ENCODE peak calls at places on chromosomes 12 and 14, in six cellular contexts. T is cardiac muscle cell, O is sigmoid colon, H is fibroblast of lung, K is SK-N-SH, X is A673. Z is an unnamed sample.

GRCh38 chr12:24069532-24070395 is 120.3 kb upstream of the SOX5 start:
- DNase-seq in T (peak; percentile 60), K (no peak), O (no peak), H (peak; percentile 67), X (peak; percentile 77), Z (peak; percentile 19)

GRCh38 chr12:22530-23201 is 43.9 kb upstream of the IQSEC3 start:
- DNase-seq in K (no peak), O (no peak), X (no peak), H (no peak), T (no peak), Z (no peak)

GRCh38 chr14:29898470-29898869 is 29.2 kb downstream of the PRKD1 start:
- DNase-seq in K (no peak), X (no peak), T (no peak), H (no peak), O (no peak), Z (no peak)

GRCh38 chr12:64419696-64420095 is 15.5 kb downstream of the XPOT start:
- DNase-seq in T (no peak), H (no peak), X (no peak), O (no peak), K (no peak), Z (no peak)

GRCh38 chr12:121535150-121536057 is 45.4 kb downstream of the KDM2B start:
- DNase-seq in X (no peak), O (peak; percentile 65), K (no peak), T (no peak), H (no peak), Z (peak; percentile 25)

GRCh38 chr12:67501362-67501761 is 147.2 kb upstream of the DYRK2 start:
- DNase-seq in O (no peak), K (no peak), T (no peak), X (no peak), H (no peak), Z (no peak)

GRCh38 chr14:28323951-28324741 is 442.4 kb upstream of the FOXG1 start:
- DNase-seq in X (no peak), H (no peak), O (no peak), T (no peak), K (no peak), Z (no peak)

GRCh38 chr12:123150273-123150803 is 552 bp downstream of the PITPNM2 start:
- DNase-seq in H (no peak), X (peak; percentile 33), K (peak; percentile 88), O (peak; percentile 77), T (no peak), Z (peak; percentile 45)

GRCh38 chr14:42391146-42391821 is 784.6 kb downstream of the LRFN5 start:
- DNase-seq in K (no peak), H (no peak), O (no peak), T (no peak), X (peak; percentile 3), Z (no peak)

GRCh38 chr14:105203057-105203494 is 22.0 kb upstream of the NUDT14 start:
- DNase-seq in H (peak; percentile 55), X (peak; percentile 75), O (peak; percentile 87), K (peak; percentile 93), T (peak; percentile 74), Z (peak; percentile 76)

GRCh38 chr12:21771311-21771710 is 3.2 kb downstream of the KCNJ8 start:
- DNase-seq in K (no peak), O (no peak), T (no peak), H (no peak), X (no peak), Z (no peak)

GRCh38 chr12:93571360-93571853 is 1.1 kb upstream of the SOCS2 start:
- DNase-seq in K (peak; percentile 86), X (peak; percentile 57), H (peak; percentile 76), O (peak; percentile 92), T (peak; percentile 57), Z (peak; percentile 87)

GRCh38 chr12:128818065-128819022 is 5.4 kb downstream of the SLC15A4 start:
- DNase-seq in X (no peak), K (no peak), O (peak; percentile 50), H (peak; percentile 20), T (peak; percentile 59), Z (no peak)
- H3K27ac ChIP-seq in X (peak overlapping the region; percentile 19), K (peak overlapping the region; percentile 51), O (peak overlapping the region; percentile 58), H (peak overlapping the region; percentile 64), T (no peak overlapping the region), Z (peak overlapping the region; percentile 1)

DNA sequence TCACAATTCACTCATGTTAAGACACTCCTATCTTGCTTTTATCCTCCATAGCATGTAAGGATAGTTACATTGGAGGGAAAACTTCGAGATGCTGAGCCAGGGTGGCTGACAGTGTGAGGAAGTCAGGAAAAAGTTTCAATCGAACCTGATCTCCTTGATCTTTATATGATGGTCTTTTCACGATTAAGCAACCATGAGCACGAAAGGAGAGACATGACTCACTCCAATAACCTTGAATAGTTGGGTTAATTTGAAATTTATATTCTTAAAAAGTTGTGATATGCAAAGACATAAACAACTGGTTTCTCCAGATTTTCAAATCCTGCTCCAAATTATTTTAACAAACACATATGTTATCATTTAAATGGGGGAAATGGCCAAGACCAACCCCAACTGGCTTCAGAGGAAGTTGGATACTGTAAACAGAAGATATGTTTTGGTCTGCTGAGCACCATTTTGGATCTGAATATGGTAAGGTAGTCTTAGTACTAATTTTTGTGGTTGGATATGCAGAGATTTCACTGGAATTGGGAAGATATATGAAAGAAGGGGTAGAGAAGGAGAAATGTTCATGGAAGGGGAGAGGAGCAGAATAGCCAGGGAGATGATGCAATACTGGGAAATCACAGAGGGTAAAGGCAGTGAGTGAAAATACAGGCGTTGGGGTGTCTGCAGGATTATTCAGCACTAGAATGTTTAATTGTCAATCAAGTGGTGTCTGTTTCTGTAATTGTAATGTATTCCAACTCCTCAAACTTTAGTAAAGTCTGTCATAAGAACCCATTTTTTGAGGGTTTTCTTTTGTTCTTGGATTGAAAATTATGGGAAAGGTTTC is 185.2 kb upstream of the SLC38A2 start:
- DNase-seq in X (peak; percentile 42), T (peak; percentile 48), H (peak; percentile 49), O (no peak), K (no peak), Z (no peak)
- H3K4me1 ChIP-seq in X (peaks cover 73% of the 10 kb centered on the region), T (peaks cover 23% of the 10 kb centered on the region), H (peaks cover 18% of the 10 kb centered on the region), O (no peaks in the 10 kb centered on the region), K (peaks cover 5% of the 10 kb centered on the region), Z (no peaks in the 10 kb centered on the region)

GRCh38 chr14:68230941-68231717 is 411.6 kb downstream of the RAD51B start:
- DNase-seq in T (peak; percentile 46), K (no peak), X (no peak), H (peak; percentile 64), O (no peak), Z (no peak)
- H3K27ac ChIP-seq in T (no peak overlapping the region), K (peak overlapping the region; percentile 98), X (no peak overlapping the region), H (peak overlapping the region; percentile 37), O (peak overlapping the region; percentile 79), Z (peak overlapping the region; percentile 74)

DNA sequence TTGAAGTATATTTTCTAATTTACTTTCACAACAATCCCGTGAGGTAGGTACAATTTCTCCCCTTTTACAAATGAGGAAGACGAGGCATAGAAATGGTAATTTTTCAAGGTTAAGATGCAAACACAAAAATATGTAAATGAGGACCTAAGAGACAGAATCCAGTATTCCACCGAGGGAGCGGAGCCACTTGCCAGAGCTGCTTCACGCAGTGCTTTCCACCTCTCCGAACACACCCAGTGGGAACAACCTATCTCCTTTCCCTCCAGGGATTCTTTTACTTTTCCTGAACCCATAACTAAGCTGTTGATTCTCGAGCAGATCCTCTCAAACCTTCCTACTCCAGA is 1.6 kb downstream of the DDHD1 start:
- DNase-seq in H (no peak), X (no peak), K (no peak), O (no peak), T (no peak), Z (no peak)
- H3K4me1 ChIP-seq in H (peaks cover 5% of the 10 kb centered on the region), X (peaks cover 18% of the 10 kb centered on the region), K (peaks cover 18% of the 10 kb centered on the region), O (no peaks in the 10 kb centered on the region), T (peaks cover 17% of the 10 kb centered on the region), Z (no peaks in the 10 kb centered on the region)

GRCh38 chr12:12683725-12684124 is 12.3 kb downstream of the GPR19 start:
- DNase-seq in K (no peak), T (no peak), X (no peak), O (no peak), H (no peak), Z (no peak)
- H3K27ac ChIP-seq in K (no peak overlapping the region), T (no peak overlapping the region), X (no peak overlapping the region), O (no peak overlapping the region), H (no peak overlapping the region), Z (no peak overlapping the region)

GRCh38 chr12:104290320-104290719 is 13.2 kb upstream of the EID3 start:
- DNase-seq in T (no peak), O (no peak), K (no peak), H (no peak), X (no peak), Z (no peak)
- H3K4me1 ChIP-seq in T (peaks cover 11% of the 10 kb centered on the region), O (no peaks in the 10 kb centered on the region), K (peaks cover 16% of the 10 kb centered on the region), H (peaks cover 20% of the 10 kb centered on the region), X (peaks cover 32% of the 10 kb centered on the region), Z (peaks cover 7% of the 10 kb centered on the region)

Z was measured in colonic mucosa.